ENCODE peak calls at places on chromosome 20, in five cellular contexts. One of them, this sample, is unnamed.

GRCh38 chr20:8837396-8837795 is 231.5 kb upstream of the PLCB4 start:
- DNase-seq in GM23338: no peak
- DNase-seq in fibroblast of lung: peak; percentile 79
- DNase-seq in uterus: no peak
- DNase-seq in brain microvascular endothelial cell: peak; percentile 44
- DNase-seq in this sample: no peak

GRCh38 chr20:63635431-63636141 is 8.7 kb upstream of the GMEB2 start:
- DNase-seq in GM23338: no peak
- DNase-seq in fibroblast of lung: no peak
- DNase-seq in uterus: no peak
- DNase-seq in brain microvascular endothelial cell: no peak
- DNase-seq in this sample: no peak

GRCh38 chr20:48275325-48275724 is 490.0 kb upstream of the SULF2 start:
- DNase-seq in GM23338: no peak
- DNase-seq in fibroblast of lung: no peak
- DNase-seq in uterus: no peak
- DNase-seq in brain microvascular endothelial cell: no peak
- DNase-seq in this sample: no peak

GRCh38 chr20:584375-585301 is 25.5 kb downstream of the TCF15 start:
- DNase-seq in GM23338: peak; percentile 76
- DNase-seq in fibroblast of lung: no peak
- DNase-seq in uterus: no peak
- DNase-seq in brain microvascular endothelial cell: no peak
- DNase-seq in this sample: no peak

GRCh38 chr20:47315339-47315662 is 41.2 kb downstream of the ZMYND8 start:
- DNase-seq in GM23338: peak; percentile 62
- DNase-seq in fibroblast of lung: peak; percentile 48
- DNase-seq in uterus: no peak
- DNase-seq in brain microvascular endothelial cell: no peak
- DNase-seq in this sample: no peak

GRCh38 chr20:48603819-48604405 is 223.9 kb downstream of the PREX1 start:
- DNase-seq in GM23338: no peak
- DNase-seq in fibroblast of lung: no peak
- DNase-seq in uterus: no peak
- DNase-seq in brain microvascular endothelial cell: no peak
- DNase-seq in this sample: no peak

GRCh38 chr20:41329435-41330342 is 10.9 kb upstream of the LPIN3 start:
- DNase-seq in GM23338: no peak
- DNase-seq in fibroblast of lung: peak; percentile 95
- DNase-seq in uterus: peak; percentile 84
- DNase-seq in brain microvascular endothelial cell: peak; percentile 98
- DNase-seq in this sample: peak; percentile 75

GRCh38 chr20:62887147-62887859 is 25.7 kb upstream of the TCFL5 start:
- DNase-seq in GM23338: no peak
- DNase-seq in fibroblast of lung: peak; percentile 94
- DNase-seq in uterus: no peak
- DNase-seq in brain microvascular endothelial cell: peak; percentile 96
- DNase-seq in this sample: no peak

GRCh38 chr20:58144071-58144470 is 84.4 kb downstream of the ANKRD60 start:
- DNase-seq in GM23338: no peak
- DNase-seq in fibroblast of lung: no peak
- DNase-seq in uterus: no peak
- DNase-seq in brain microvascular endothelial cell: no peak
- DNase-seq in this sample: no peak

GRCh38 chr20:48069626-48070025 is 284.3 kb upstream of the SULF2 start:
- DNase-seq in GM23338: no peak
- DNase-seq in fibroblast of lung: no peak
- DNase-seq in uterus: no peak
- DNase-seq in brain microvascular endothelial cell: no peak
- DNase-seq in this sample: no peak

GRCh38 chr20:19937651-19938420 is 79.3 kb upstream of the NAA20 start:
- DNase-seq in GM23338: no peak
- DNase-seq in fibroblast of lung: no peak
- DNase-seq in uterus: no peak
- DNase-seq in brain microvascular endothelial cell: no peak
- DNase-seq in this sample: peak; percentile 53

GRCh38 chr20:9889270-9889981 is 50.5 kb upstream of the PAK5 start:
- DNase-seq in GM23338: no peak
- DNase-seq in fibroblast of lung: no peak
- DNase-seq in uterus: no peak
- DNase-seq in brain microvascular endothelial cell: no peak
- DNase-seq in this sample: peak; percentile 22

GRCh38 chr20:50120935-50121693 is 8.2 kb upstream of the UBE2V1 start:
- DNase-seq in GM23338: peak; percentile 83
- DNase-seq in fibroblast of lung: peak; percentile 79
- DNase-seq in uterus: no peak
- DNase-seq in brain microvascular endothelial cell: no peak
- DNase-seq in this sample: no peak

GRCh38 chr20:47326718-47327137 is 29.8 kb downstream of the ZMYND8 start:
- DNase-seq in GM23338: no peak
- DNase-seq in fibroblast of lung: peak; percentile 39
- DNase-seq in uterus: no peak
- DNase-seq in brain microvascular endothelial cell: peak; percentile 91
- DNase-seq in this sample: no peak

GRCh38 chr20:59583428-59584277 is 20.7 kb upstream of the PHACTR3 start:
- DNase-seq in GM23338: no peak
- DNase-seq in fibroblast of lung: no peak
- DNase-seq in uterus: no peak
- DNase-seq in brain microvascular endothelial cell: no peak
- DNase-seq in this sample: no peak

GRCh38 chr20:37524221-37524700 is 3.2 kb downstream of the NNAT start:
- DNase-seq in GM23338: no peak
- DNase-seq in fibroblast of lung: no peak
- DNase-seq in uterus: no peak
- DNase-seq in brain microvascular endothelial cell: no peak
- DNase-seq in this sample: no peak

GRCh38 chr20:38538789-38539188 is 42.2 kb upstream of the ADIG start:
- DNase-seq in GM23338: no peak
- DNase-seq in fibroblast of lung: no peak
- DNase-seq in uterus: no peak
- DNase-seq in brain microvascular endothelial cell: no peak
- DNase-seq in this sample: no peak

GRCh38 chr20:50226093-50226974 is 35.7 kb downstream of the CEBPB start:
- DNase-seq in GM23338: no peak
- DNase-seq in fibroblast of lung: peak; percentile 65
- DNase-seq in uterus: peak; percentile 87
- DNase-seq in brain microvascular endothelial cell: no peak
- DNase-seq in this sample: no peak

GRCh38 chr20:38152175-38153010 is 12.7 kb downstream of the TGM2 start:
- DNase-seq in GM23338: peak; percentile 31
- DNase-seq in fibroblast of lung: peak; percentile 80
- DNase-seq in uterus: peak; percentile 79
- DNase-seq in brain microvascular endothelial cell: peak; percentile 82
- DNase-seq in this sample: peak; percentile 85

GRCh38 chr20:3243718-3244358 is 4.8 kb upstream of the SLC4A11 start:
- DNase-seq in GM23338: peak; percentile 19
- DNase-seq in fibroblast of lung: no peak
- DNase-seq in uterus: no peak
- DNase-seq in brain microvascular endothelial cell: no peak
- DNase-seq in this sample: no peak

GRCh38 chr20:17965042-17965697 is 3.4 kb downstream of the SNX5 start:
- DNase-seq in GM23338: peak; percentile 17
- DNase-seq in fibroblast of lung: peak; percentile 35
- DNase-seq in uterus: no peak
- DNase-seq in brain microvascular endothelial cell: no peak
- DNase-seq in this sample: no peak

GRCh38 chr20:48236485-48237055 is 451.3 kb upstream of the SULF2 start:
- DNase-seq in GM23338: no peak
- DNase-seq in fibroblast of lung: no peak
- DNase-seq in uterus: peak; percentile 77
- DNase-seq in brain microvascular endothelial cell: no peak
- DNase-seq in this sample: no peak

GRCh38 chr20:38673731-38674177 is 50.5 kb upstream of the SLC32A1 start:
- DNase-seq in GM23338: peak; percentile 60
- DNase-seq in fibroblast of lung: no peak
- DNase-seq in uterus: no peak
- DNase-seq in brain microvascular endothelial cell: no peak
- DNase-seq in this sample: peak; percentile 36

GRCh38 chr20:24755411-24755922 is 193.6 kb upstream of the CST7 start:
- DNase-seq in GM23338: no peak
- DNase-seq in fibroblast of lung: peak; percentile 83
- DNase-seq in uterus: no peak
- DNase-seq in brain microvascular endothelial cell: no peak
- DNase-seq in this sample: no peak

GRCh38 chr20:10790013-10790412 is 116.2 kb upstream of the JAG1 start:
- DNase-seq in GM23338: no peak
- DNase-seq in fibroblast of lung: no peak
- DNase-seq in uterus: no peak
- DNase-seq in brain microvascular endothelial cell: no peak
- DNase-seq in this sample: no peak

GRCh38 chr20:59082981-59083380 is 40.4 kb upstream of the PRELID3B start:
- DNase-seq in GM23338: no peak
- DNase-seq in fibroblast of lung: no peak
- DNase-seq in uterus: no peak
- DNase-seq in brain microvascular endothelial cell: peak; percentile 16
- DNase-seq in this sample: no peak

GRCh38 chr20:46129955-46130481 is 11.9 kb downstream of the CD40 start:
- DNase-seq in GM23338: peak; percentile 31
- DNase-seq in fibroblast of lung: no peak
- DNase-seq in uterus: no peak
- DNase-seq in brain microvascular endothelial cell: no peak
- DNase-seq in this sample: peak; percentile 48

GRCh38 chr20:23441850-23442313 is 2.4 kb downstream of the CSTL1 start:
- DNase-seq in GM23338: peak; percentile 95
- DNase-seq in fibroblast of lung: peak; percentile 81
- DNase-seq in uterus: peak; percentile 56
- DNase-seq in brain microvascular endothelial cell: peak; percentile 74
- DNase-seq in this sample: peak; percentile 82

GRCh38 chr20:54510546-54511129 is 35.2 kb downstream of the DOK5 start:
- DNase-seq in GM23338: peak; percentile 66
- DNase-seq in fibroblast of lung: peak; percentile 32
- DNase-seq in uterus: no peak
- DNase-seq in brain microvascular endothelial cell: no peak
- DNase-seq in this sample: no peak

GRCh38 chr20:37969949-37970855 is 63.1 kb downstream of the TTI1 start:
- DNase-seq in GM23338: no peak
- DNase-seq in fibroblast of lung: no peak
- DNase-seq in uterus: no peak
- DNase-seq in brain microvascular endothelial cell: no peak
- DNase-seq in this sample: no peak

GRCh38 chr20:23520185-23520584 is 29.3 kb downstream of the CST8 start:
- DNase-seq in GM23338: no peak
- DNase-seq in fibroblast of lung: no peak
- DNase-seq in uterus: no peak
- DNase-seq in brain microvascular endothelial cell: no peak
- DNase-seq in this sample: no peak

GRCh38 chr20:20241966-20242365 is 125.9 kb upstream of the INSM1 start:
- DNase-seq in GM23338: no peak
- DNase-seq in fibroblast of lung: no peak
- DNase-seq in uterus: no peak
- DNase-seq in brain microvascular endothelial cell: no peak
- DNase-seq in this sample: no peak

GRCh38 chr20:39253051-39253682 is 291.0 kb downstream of the DHX35 start:
- DNase-seq in GM23338: no peak
- DNase-seq in fibroblast of lung: no peak
- DNase-seq in uterus: no peak
- DNase-seq in brain microvascular endothelial cell: no peak
- DNase-seq in this sample: no peak

GRCh38 chr20:62157387-62158087 is 14.0 kb downstream of the SS18L1 start:
- DNase-seq in GM23338: no peak
- DNase-seq in fibroblast of lung: no peak
- DNase-seq in uterus: no peak
- DNase-seq in brain microvascular endothelial cell: no peak
- DNase-seq in this sample: no peak

GRCh38 chr20:10758446-10758845 is 84.6 kb upstream of the JAG1 start:
- DNase-seq in GM23338: no peak
- DNase-seq in fibroblast of lung: no peak
- DNase-seq in uterus: no peak
- DNase-seq in brain microvascular endothelial cell: no peak
- DNase-seq in this sample: no peak

GRCh38 chr20:32837157-32837556 is 17.4 kb downstream of the MAPRE1 start:
- DNase-seq in GM23338: no peak
- DNase-seq in fibroblast of lung: no peak
- DNase-seq in uterus: no peak
- DNase-seq in brain microvascular endothelial cell: no peak
- DNase-seq in this sample: no peak
- TF ChIP-seq CTCF in GM23338: no peak
- TF ChIP-seq CTCF in fibroblast of lung: no peak
- TF ChIP-seq CTCF in uterus: no peak
- TF ChIP-seq CTCF in brain microvascular endothelial cell: no peak
- TF ChIP-seq CTCF in this sample: no peak

GRCh38 chr20:44215125-44215524 is 4.6 kb upstream of the OSER1 start:
- DNase-seq in GM23338: peak; percentile 81
- DNase-seq in fibroblast of lung: peak; percentile 74
- DNase-seq in uterus: peak; percentile 72
- DNase-seq in brain microvascular endothelial cell: peak; percentile 53
- DNase-seq in this sample: peak; percentile 53
- TF ChIP-seq CTCF in GM23338: peak; percentile 89
- TF ChIP-seq CTCF in fibroblast of lung: peak; percentile 79
- TF ChIP-seq CTCF in uterus: peak; percentile 80
- TF ChIP-seq CTCF in brain microvascular endothelial cell: peak; percentile 93
- TF ChIP-seq CTCF in this sample: peak; percentile 82

GRCh38 chr20:44959896-44960852 is at the start of gene TOMM34:
- DNase-seq in GM23338: peak; percentile 98
- DNase-seq in fibroblast of lung: peak; percentile 88
- DNase-seq in uterus: peak; percentile 92
- DNase-seq in brain microvascular endothelial cell: peak; percentile 85
- DNase-seq in this sample: peak; percentile 97
- TF ChIP-seq CTCF in GM23338: no peak
- TF ChIP-seq CTCF in fibroblast of lung: no peak
- TF ChIP-seq CTCF in uterus: no peak
- TF ChIP-seq CTCF in brain microvascular endothelial cell: no peak
- TF ChIP-seq CTCF in this sample: no peak

GRCh38 chr20:4325548-4326187 is 310.3 kb upstream of the RNF24 start:
- DNase-seq in GM23338: no peak
- DNase-seq in fibroblast of lung: no peak
- DNase-seq in uterus: peak; percentile 24
- DNase-seq in brain microvascular endothelial cell: no peak
- DNase-seq in this sample: no peak

GRCh38 chr20:4318891-4319290 is 303.5 kb upstream of the RNF24 start:
- DNase-seq in GM23338: no peak
- DNase-seq in fibroblast of lung: no peak
- DNase-seq in uterus: no peak
- DNase-seq in brain microvascular endothelial cell: no peak
- DNase-seq in this sample: no peak

GRCh38 chr20:4324611-4325238 is 309.4 kb upstream of the RNF24 start:
- DNase-seq in GM23338: no peak
- DNase-seq in fibroblast of lung: no peak
- DNase-seq in uterus: no peak
- DNase-seq in brain microvascular endothelial cell: no peak
- DNase-seq in this sample: no peak

GRCh38 chr20:4322499-4322898 is 307.1 kb upstream of the RNF24 start:
- DNase-seq in GM23338: no peak
- DNase-seq in fibroblast of lung: no peak
- DNase-seq in uterus: no peak
- DNase-seq in brain microvascular endothelial cell: no peak
- DNase-seq in this sample: no peak

DNA sequence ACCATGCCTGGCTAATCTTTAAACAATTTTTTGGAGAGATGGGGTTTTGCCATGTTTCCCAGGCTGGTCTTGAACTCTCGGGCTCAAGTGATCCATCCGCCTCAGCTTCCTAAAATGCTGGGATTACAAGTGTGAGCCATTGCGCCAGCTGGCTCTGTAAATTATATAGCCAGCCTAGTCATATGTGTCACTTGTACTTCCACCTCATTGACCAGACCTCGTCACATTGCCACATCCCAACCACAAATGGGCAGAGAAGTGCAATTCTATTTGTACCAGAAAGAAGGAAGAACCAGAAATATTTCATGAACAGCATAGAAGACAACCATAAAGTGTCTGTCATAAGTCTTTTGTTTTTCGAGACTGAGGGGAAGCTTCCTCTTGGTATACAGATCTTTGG is 304.9 kb upstream of the RNF24 start:
- DNase-seq in GM23338: no peak
- DNase-seq in fibroblast of lung: no peak
- DNase-seq in uterus: no peak
- DNase-seq in brain microvascular endothelial cell: no peak
- DNase-seq in this sample: no peak
- TF ChIP-seq CTCF in GM23338: no peak
- TF ChIP-seq CTCF in fibroblast of lung: no peak
- TF ChIP-seq CTCF in uterus: no peak
- TF ChIP-seq CTCF in brain microvascular endothelial cell: no peak
- TF ChIP-seq CTCF in this sample: no peak

This sample was measured in GM13976.